ENCODE peak calls at places on chromosomes 2 and 18, in five cellular contexts. I is small intestine; K is ELR; H is activated CD4-positive, alpha-beta T cell treated with anti-CD3 and anti-CD28 coated beads, Interleukin-2, amount 50 U/mL, for 24 hours; O is GM19239. G is an unnamed sample.

GRCh38 chr18:8658858-8659485 is 46.4 kb upstream of the MTCL1 start:
- DNase-seq in I (no peak), K (no peak), H (no peak), O (no peak), G (no peak)

GRCh38 chr2:44736270-44736942 is 205.1 kb upstream of the SIX3 start:
- DNase-seq in I (no peak), K (no peak), H (no peak), O (no peak), G (no peak)

GRCh38 chr2:795245-796041 is 118.2 kb upstream of the TMEM18 start:
- DNase-seq in I (no peak), K (no peak), H (no peak), O (no peak), G (no peak)

GRCh38 chr2:68282814-68283812 is 30.8 kb upstream of the PPP3R1 start:
- DNase-seq in I (peak), K (peak), H (peak), O (peak), G (no peak)

GRCh38 chr18:987325-988186 is 82.9 kb downstream of the ADCYAP1 start:
- DNase-seq in I (no peak), K (peak), H (no peak), O (no peak), G (no peak)

GRCh38 chr2:8822218-8822617 is 15.2 kb downstream of the KIDINS220 start:
- DNase-seq in I (no peak), K (no peak), H (no peak), O (no peak), G (no peak)

GRCh38 chr18:23900979-23901378 is 113.6 kb upstream of the TTC39C start:
- DNase-seq in I (no peak), K (no peak), H (no peak), O (no peak), G (no peak)

GRCh38 chr2:27041708-27042107 is 8.9 kb downstream of the TMEM214 start:
- DNase-seq in I (no peak), K (no peak), H (no peak), O (no peak), G (no peak)

GRCh38 chr18:62183578-62184195 is 3.2 kb downstream of the PIGN start:
- DNase-seq in I (peak), K (peak), H (peak), O (no peak), G (no peak)

GRCh38 chr2:44975571-44976450 is 33.4 kb downstream of the SIX2 start:
- DNase-seq in I (no peak), K (no peak), H (no peak), O (no peak), G (no peak)

GRCh38 chr2:74440005-74440377 is 1.7 kb downstream of the RTKN start:
- DNase-seq in I (peak), K (peak), H (no peak), O (no peak), G (no peak)

GRCh38 chr2:84856785-84857184 is 24.1 kb downstream of the TRABD2A start:
- DNase-seq in I (peak), K (no peak), H (no peak), O (no peak), G (no peak)

GRCh38 chr2:196610796-196611195 is 28.7 kb upstream of the CCDC150 start:
- DNase-seq in I (no peak), K (no peak), H (no peak), O (no peak), G (no peak)

GRCh38 chr2:224208443-224208842 is 169.4 kb upstream of the SERPINE2 start:
- DNase-seq in I (no peak), K (no peak), H (no peak), O (no peak), G (no peak)

GRCh38 chr2:201149064-201149820 is 33.3 kb downstream of the CFLAR start:
- DNase-seq in I (peak), K (peak), H (no peak), O (no peak), G (no peak)